ENCODE peak calls at places on chromosomes 2 and 18, in five cellular contexts. One of them, this sample, is unnamed.

GRCh38 chr2:43406643-43407042 is 180.2 kb upstream of the ZFP36L2 start:
- DNase-seq in hepatocyte: no peak
- DNase-seq in OCI-LY7: no peak
- DNase-seq in SK-N-SH: peak
- DNase-seq in GM23338: peak
- DNase-seq in this sample: no peak

GRCh38 chr2:96914332-96914731 is 44.5 kb upstream of the SEMA4C start:
- DNase-seq in OCI-LY7: no peak
- DNase-seq in GM23338: no peak
- DNase-seq in SK-N-SH: no peak
- DNase-seq in hepatocyte: no peak
- DNase-seq in this sample: peak

GRCh38 chr18:5628512-5629255 is 84.9 kb upstream of the EPB41L3 start:
- DNase-seq in hepatocyte: peak
- DNase-seq in SK-N-SH: peak
- DNase-seq in OCI-LY7: no peak
- DNase-seq in GM23338: peak
- DNase-seq in this sample: peak

GRCh38 chr2:204289066-204289465 is 256.2 kb upstream of the PARD3B start:
- DNase-seq in GM23338: no peak
- DNase-seq in SK-N-SH: no peak
- DNase-seq in hepatocyte: no peak
- DNase-seq in OCI-LY7: no peak
- DNase-seq in this sample: no peak

GRCh38 chr18:58635891-58636290 is 7.0 kb upstream of the ALPK2 start:
- DNase-seq in hepatocyte: no peak
- DNase-seq in SK-N-SH: no peak
- DNase-seq in GM23338: no peak
- DNase-seq in OCI-LY7: no peak
- DNase-seq in this sample: peak

GRCh38 chr2:108612514-108613183 is 78.4 kb downstream of the LIMS1 start:
- DNase-seq in OCI-LY7: peak
- DNase-seq in hepatocyte: no peak
- DNase-seq in GM23338: no peak
- DNase-seq in SK-N-SH: no peak
- DNase-seq in this sample: no peak

GRCh38 chr2:68196120-68196716 is 38.5 kb downstream of the PNO1 start:
- DNase-seq in hepatocyte: peak
- DNase-seq in GM23338: peak
- DNase-seq in SK-N-SH: no peak
- DNase-seq in OCI-LY7: peak
- DNase-seq in this sample: peak

GRCh38 chr2:61368687-61369665 is 101.9 kb downstream of the USP34 start:
- DNase-seq in hepatocyte: no peak
- DNase-seq in GM23338: no peak
- DNase-seq in SK-N-SH: no peak
- DNase-seq in OCI-LY7: no peak
- DNase-seq in this sample: no peak

GRCh38 chr2:73259704-73260337 is 24.5 kb downstream of the FBXO41 start:
- DNase-seq in GM23338: no peak
- DNase-seq in hepatocyte: no peak
- DNase-seq in OCI-LY7: no peak
- DNase-seq in SK-N-SH: no peak
- DNase-seq in this sample: no peak

GRCh38 chr2:95359035-95359434 is 43.5 kb upstream of the FAHD2A start:
- DNase-seq in OCI-LY7: no peak
- DNase-seq in hepatocyte: no peak
- DNase-seq in SK-N-SH: no peak
- DNase-seq in GM23338: no peak
- DNase-seq in this sample: peak

GRCh38 chr2:220293966-220294365 is 666.5 kb downstream of the SLC4A3 start:
- DNase-seq in hepatocyte: no peak
- DNase-seq in SK-N-SH: no peak
- DNase-seq in OCI-LY7: no peak
- DNase-seq in GM23338: no peak
- DNase-seq in this sample: no peak

GRCh38 chr2:143955416-143956075 is 564.4 kb downstream of the ZEB2 start:
- DNase-seq in OCI-LY7: no peak
- DNase-seq in hepatocyte: no peak
- DNase-seq in SK-N-SH: no peak
- DNase-seq in GM23338: no peak
- DNase-seq in this sample: peak

GRCh38 chr2:182049330-182049729 is 63.7 kb downstream of the PPP1R1C start:
- DNase-seq in SK-N-SH: no peak
- DNase-seq in OCI-LY7: no peak
- DNase-seq in hepatocyte: no peak
- DNase-seq in GM23338: no peak
- DNase-seq in this sample: no peak

GRCh38 chr2:25397777-25398176 is 56.1 kb upstream of the DNMT3A start:
- DNase-seq in SK-N-SH: peak
- DNase-seq in GM23338: no peak
- DNase-seq in OCI-LY7: no peak
- DNase-seq in hepatocyte: no peak
- DNase-seq in this sample: no peak

DNA sequence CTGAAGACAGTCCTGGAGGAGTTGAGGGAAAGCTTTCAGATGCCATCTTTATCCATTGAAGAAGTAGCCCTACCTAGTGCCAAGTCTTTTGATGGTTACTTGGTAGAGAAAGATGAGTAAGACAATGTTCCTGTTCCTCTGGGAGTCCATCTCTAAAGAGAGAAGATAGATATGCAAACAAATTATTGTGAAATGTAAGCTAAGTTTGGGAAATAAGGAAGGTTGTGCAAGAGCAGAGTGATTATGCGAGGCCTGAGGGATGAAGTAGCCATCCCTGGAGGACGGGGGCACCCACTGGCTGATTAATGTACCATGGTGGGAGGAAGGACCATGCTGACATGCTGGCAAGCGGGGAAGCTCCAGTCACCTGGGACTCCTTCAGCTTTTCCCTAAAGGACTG is 994 bp upstream of the DTNA start:
- DNase-seq in hepatocyte: no peak
- DNase-seq in OCI-LY7: no peak
- DNase-seq in GM23338: no peak
- DNase-seq in SK-N-SH: no peak
- DNase-seq in this sample: peak
- TF ChIP-seq EZH2phosphoT487 in hepatocyte: no peak
- TF ChIP-seq EZH2phosphoT487 in OCI-LY7: no peak
- TF ChIP-seq EZH2phosphoT487 in GM23338: no peak
- TF ChIP-seq EZH2phosphoT487 in SK-N-SH: no peak
- TF ChIP-seq EZH2phosphoT487 in this sample: no peak

GRCh38 chr2:6952116-6952515 is 34.9 kb downstream of the RNF144A start:
- DNase-seq in SK-N-SH: no peak
- DNase-seq in GM23338: no peak
- DNase-seq in OCI-LY7: no peak
- DNase-seq in hepatocyte: no peak
- DNase-seq in this sample: peak

GRCh38 chr2:6946722-6947121 is 29.5 kb downstream of the RNF144A start:
- DNase-seq in GM23338: no peak
- DNase-seq in OCI-LY7: no peak
- DNase-seq in hepatocyte: no peak
- DNase-seq in SK-N-SH: no peak
- DNase-seq in this sample: peak

GRCh38 chr2:6951046-6951445 is 33.8 kb downstream of the RNF144A start:
- DNase-seq in hepatocyte: no peak
- DNase-seq in GM23338: no peak
- DNase-seq in OCI-LY7: no peak
- DNase-seq in SK-N-SH: no peak
- DNase-seq in this sample: no peak

GRCh38 chr2:6948081-6949008 is 31.1 kb downstream of the RNF144A start:
- DNase-seq in hepatocyte: no peak
- DNase-seq in SK-N-SH: no peak
- DNase-seq in OCI-LY7: no peak
- DNase-seq in GM23338: no peak
- DNase-seq in this sample: no peak

DNA sequence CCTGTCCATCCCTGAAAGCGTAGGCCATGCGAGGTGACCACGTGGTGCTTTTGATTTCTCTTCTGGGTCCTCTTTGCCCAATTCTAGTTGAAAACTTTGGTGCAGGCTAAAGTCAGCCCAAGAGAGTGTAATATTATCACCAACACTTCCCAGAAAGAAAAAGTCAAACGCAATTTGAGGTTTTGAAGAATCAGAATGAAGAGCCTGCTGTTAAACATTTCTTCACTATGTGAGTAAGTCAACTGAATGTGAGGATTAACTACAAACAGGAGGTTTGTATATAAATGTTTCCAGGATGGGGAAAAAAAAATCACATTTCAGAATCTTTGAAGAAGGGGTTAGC is 31.8 kb downstream of the RNF144A start:
- DNase-seq in GM23338: no peak
- DNase-seq in hepatocyte: no peak
- DNase-seq in OCI-LY7: no peak
- DNase-seq in SK-N-SH: no peak
- DNase-seq in this sample: peak
- H2AFZ ChIP-seq in GM23338: no peak
- H2AFZ ChIP-seq in hepatocyte: no peak
- H2AFZ ChIP-seq in OCI-LY7: no peak
- H2AFZ ChIP-seq in SK-N-SH: no peak
- H2AFZ ChIP-seq in this sample: no peak

DNA sequence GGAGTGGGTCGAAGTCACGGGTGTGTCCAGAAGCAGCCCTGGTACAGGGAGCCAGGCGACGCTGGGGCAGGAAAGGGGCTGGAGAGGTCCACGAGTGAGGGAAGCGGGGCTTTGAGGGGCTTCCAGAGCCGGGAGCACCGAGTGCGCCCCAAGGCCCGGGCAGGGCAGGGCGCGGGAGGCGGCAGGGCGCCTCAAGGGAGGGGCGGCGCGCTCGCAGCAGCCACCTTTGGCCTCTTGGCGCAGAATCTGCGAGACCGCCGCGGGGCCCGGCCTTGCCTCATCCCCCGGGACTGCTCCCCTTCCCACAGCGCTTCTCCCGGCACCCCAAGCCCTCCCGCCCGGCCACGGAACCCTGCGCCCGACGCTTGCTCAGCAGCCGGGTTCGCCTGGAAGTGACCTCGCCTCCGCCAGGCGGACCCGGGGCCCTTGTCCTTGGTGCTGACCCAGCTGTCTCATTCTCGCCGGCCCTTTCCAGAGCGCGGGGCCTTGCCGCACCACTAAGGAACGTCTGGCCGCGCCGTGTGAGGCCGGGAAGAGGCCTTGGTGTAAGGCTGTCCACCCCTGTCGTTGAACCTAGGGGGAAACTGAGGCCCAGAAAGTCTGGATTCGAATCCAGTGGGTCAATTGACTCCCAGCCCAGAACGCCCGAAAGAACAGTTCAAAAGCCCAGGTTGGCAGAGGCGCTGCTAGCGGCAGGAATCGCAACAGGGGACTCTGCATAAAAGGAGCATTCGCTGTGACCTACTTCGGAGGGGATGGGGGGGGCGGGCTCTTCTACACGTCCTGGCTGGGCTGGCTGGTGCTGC is 584 bp upstream of the DNER start:
- DNase-seq in OCI-LY7: no peak
- DNase-seq in SK-N-SH: peak
- DNase-seq in GM23338: peak
- DNase-seq in hepatocyte: peak
- DNase-seq in this sample: peak
- TF ChIP-seq EZH2phosphoT487 in OCI-LY7: no peak
- TF ChIP-seq EZH2phosphoT487 in SK-N-SH: no peak
- TF ChIP-seq EZH2phosphoT487 in GM23338: no peak
- TF ChIP-seq EZH2phosphoT487 in hepatocyte: no peak
- TF ChIP-seq EZH2phosphoT487 in this sample: no peak

DNA sequence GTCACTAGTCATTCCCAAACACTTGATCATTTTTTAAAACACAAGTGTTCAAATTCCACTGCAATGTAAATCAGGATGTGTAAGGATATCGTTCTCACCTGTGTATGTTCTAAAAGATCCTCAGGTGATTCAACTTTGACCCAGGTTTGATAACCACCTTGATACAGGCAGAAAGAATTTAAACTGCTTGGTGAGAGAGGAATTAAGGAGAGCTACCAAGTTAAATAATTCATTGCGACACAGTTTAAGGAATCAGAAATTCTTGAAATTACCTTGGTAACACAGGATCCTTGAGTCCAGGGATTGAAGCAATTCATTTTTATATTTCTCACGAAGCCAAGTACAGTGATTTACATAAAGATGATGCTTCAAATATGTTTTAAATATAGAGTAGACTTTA is 80.7 kb upstream of the EHBP1 start:
- DNase-seq in GM23338: no peak
- DNase-seq in SK-N-SH: no peak
- DNase-seq in hepatocyte: no peak
- DNase-seq in OCI-LY7: no peak
- DNase-seq in this sample: no peak
- H2AFZ ChIP-seq in GM23338: no peak
- H2AFZ ChIP-seq in SK-N-SH: no peak
- H2AFZ ChIP-seq in hepatocyte: no peak
- H2AFZ ChIP-seq in OCI-LY7: no peak
- H2AFZ ChIP-seq in this sample: no peak

GRCh38 chr2:31414601-31415241 is at the start of gene XDH:
- DNase-seq in SK-N-SH: no peak
- DNase-seq in hepatocyte: peak
- DNase-seq in OCI-LY7: no peak
- DNase-seq in GM23338: no peak
- DNase-seq in this sample: peak

GRCh38 chr2:31415421-31415820 is 879 bp upstream of the XDH start:
- DNase-seq in SK-N-SH: no peak
- DNase-seq in OCI-LY7: no peak
- DNase-seq in hepatocyte: no peak
- DNase-seq in GM23338: no peak
- DNase-seq in this sample: peak

GRCh38 chr2:31411771-31412170 is 2.8 kb downstream of the XDH start:
- DNase-seq in OCI-LY7: no peak
- DNase-seq in GM23338: no peak
- DNase-seq in SK-N-SH: no peak
- DNase-seq in hepatocyte: no peak
- DNase-seq in this sample: no peak

GRCh38 chr2:31413025-31413424 is 1.5 kb downstream of the XDH start:
- DNase-seq in SK-N-SH: no peak
- DNase-seq in hepatocyte: peak
- DNase-seq in GM23338: no peak
- DNase-seq in OCI-LY7: no peak
- DNase-seq in this sample: peak

DNA sequence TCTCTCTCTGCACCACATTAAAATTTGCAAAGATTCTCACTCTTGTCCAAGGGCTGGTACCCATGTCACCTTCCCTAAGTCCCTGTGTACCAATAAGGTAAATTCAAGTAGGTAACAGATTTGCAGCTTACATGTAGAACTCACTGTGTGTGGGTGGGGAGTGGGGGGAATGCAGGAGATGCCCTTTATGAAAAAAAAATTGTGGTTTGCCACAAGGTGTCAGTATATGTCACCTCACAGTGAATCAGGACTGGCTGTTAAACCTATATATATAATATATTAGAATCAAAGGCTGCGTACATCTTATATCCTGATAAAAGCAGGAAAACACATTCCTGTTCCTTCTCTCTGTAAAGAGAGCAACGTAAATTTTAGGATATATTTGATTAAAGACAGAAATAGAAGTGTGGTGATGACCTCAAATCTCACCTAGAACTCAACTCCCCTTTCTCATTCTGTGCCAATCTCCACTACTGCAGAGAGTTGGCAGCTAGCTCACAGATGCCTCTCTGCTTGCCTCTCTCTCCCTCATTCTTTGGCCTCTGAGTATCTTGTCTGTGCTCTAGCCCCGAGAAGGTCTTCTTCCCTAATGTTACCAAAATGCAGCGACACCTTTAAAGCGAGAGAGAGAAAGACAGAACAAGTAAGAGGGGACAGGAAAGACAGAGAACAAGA is 529 bp downstream of the XDH start:
- DNase-seq in OCI-LY7: peak
- DNase-seq in GM23338: peak
- DNase-seq in hepatocyte: no peak
- DNase-seq in SK-N-SH: peak
- DNase-seq in this sample: no peak
- TF ChIP-seq EZH2phosphoT487 in OCI-LY7: no peak
- TF ChIP-seq EZH2phosphoT487 in GM23338: no peak
- TF ChIP-seq EZH2phosphoT487 in hepatocyte: no peak
- TF ChIP-seq EZH2phosphoT487 in SK-N-SH: no peak
- TF ChIP-seq EZH2phosphoT487 in this sample: no peak